ENCODE peak calls at places on chromosomes 16 and 17, in eight cellular contexts. O is cardiac muscle cell, K is WERI-Rb-1, B is A673, S is PC-9, R is adrenal gland, T is fibroblast of lung, Z is sigmoid colon. E is an unnamed sample.

GRCh38 chr17:50863221-50863843 is 2.8 kb downstream of the TOB1 start:
- DNase-seq in R (peak; percentile 56), T (no peak), Z (peak; percentile 79), K (peak; percentile 80), B (peak; percentile 16), O (peak; percentile 59), S (no peak), E (no peak)

GRCh38 chr16:48158296-48158695 is 2.5 kb upstream of the ABCC12 start:
- DNase-seq in R (no peak), K (no peak), O (no peak), B (no peak), Z (no peak), T (peak; percentile 91), S (peak; percentile 88), E (no peak)

GRCh38 chr16:85027968-85028637 is 508 bp downstream of the KIAA0513 start:
- DNase-seq in O (no peak), K (peak; percentile 18), R (no peak), Z (no peak), T (no peak), B (no peak), S (no peak), E (no peak)

GRCh38 chr17:31549121-31549524 is 157.6 kb downstream of the RAB11FIP4 start:
- DNase-seq in K (no peak), T (no peak), R (no peak), S (no peak), O (peak; percentile 41), Z (no peak), B (no peak), E (no peak)

GRCh38 chr17:74368341-74369152 is 1.2 kb downstream of the GPR142 start:
- DNase-seq in B (peak; percentile 80), O (peak; percentile 72), T (peak; percentile 25), R (peak; percentile 74), S (no peak), K (peak; percentile 87), Z (peak; percentile 78), E (peak; percentile 60)

GRCh38 chr16:80231888-80232287 is 308.9 kb upstream of the DYNLRB2 start:
- DNase-seq in S (no peak), R (no peak), Z (no peak), B (no peak), K (no peak), T (peak; percentile 94), O (no peak), E (no peak)

GRCh38 chr16:26795184-26795583 is 271.5 kb upstream of the C16orf82 start:
- DNase-seq in K (peak; percentile 34), O (peak; percentile 7), S (no peak), Z (no peak), R (no peak), T (no peak), B (peak; percentile 61), E (no peak)

GRCh38 chr17:71304498-71305158 is 816.2 kb upstream of the SOX9 start:
- DNase-seq in Z (no peak), S (no peak), K (peak; percentile 12), T (no peak), O (no peak), R (no peak), B (no peak), E (no peak)

DNA sequence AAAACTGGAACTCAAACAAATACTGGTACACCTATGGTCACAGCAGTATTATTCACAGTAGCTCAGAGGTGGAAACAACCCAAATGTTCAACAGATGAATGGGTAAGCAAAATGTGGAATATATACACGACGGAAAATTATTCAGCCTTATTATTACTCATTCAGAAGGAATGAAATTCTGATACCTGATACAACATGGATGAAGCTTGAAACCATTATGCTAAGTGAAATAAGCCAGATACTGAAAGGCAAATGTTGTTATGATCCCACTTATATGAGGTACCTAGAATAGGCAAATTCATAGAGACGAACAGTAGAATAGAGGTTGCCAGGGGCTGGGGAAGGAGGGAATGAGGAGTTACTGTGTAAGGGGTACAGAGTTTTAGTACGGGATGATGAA is 27.1 kb upstream of the MYLK3 start:
- DNase-seq in R (no peak), O (no peak), K (no peak), T (peak; percentile 16), Z (no peak), S (no peak), B (no peak), E (no peak)
- H3K9me3 ChIP-seq in R (no peaks in the 10 kb centered on the region), O (no peaks in the 10 kb centered on the region), K (no peaks in the 10 kb centered on the region), T (no peaks in the 10 kb centered on the region), Z (no peaks in the 10 kb centered on the region), S (no peaks in the 10 kb centered on the region), B (no peaks in the 10 kb centered on the region), E (no peaks in the 10 kb centered on the region)

DNA sequence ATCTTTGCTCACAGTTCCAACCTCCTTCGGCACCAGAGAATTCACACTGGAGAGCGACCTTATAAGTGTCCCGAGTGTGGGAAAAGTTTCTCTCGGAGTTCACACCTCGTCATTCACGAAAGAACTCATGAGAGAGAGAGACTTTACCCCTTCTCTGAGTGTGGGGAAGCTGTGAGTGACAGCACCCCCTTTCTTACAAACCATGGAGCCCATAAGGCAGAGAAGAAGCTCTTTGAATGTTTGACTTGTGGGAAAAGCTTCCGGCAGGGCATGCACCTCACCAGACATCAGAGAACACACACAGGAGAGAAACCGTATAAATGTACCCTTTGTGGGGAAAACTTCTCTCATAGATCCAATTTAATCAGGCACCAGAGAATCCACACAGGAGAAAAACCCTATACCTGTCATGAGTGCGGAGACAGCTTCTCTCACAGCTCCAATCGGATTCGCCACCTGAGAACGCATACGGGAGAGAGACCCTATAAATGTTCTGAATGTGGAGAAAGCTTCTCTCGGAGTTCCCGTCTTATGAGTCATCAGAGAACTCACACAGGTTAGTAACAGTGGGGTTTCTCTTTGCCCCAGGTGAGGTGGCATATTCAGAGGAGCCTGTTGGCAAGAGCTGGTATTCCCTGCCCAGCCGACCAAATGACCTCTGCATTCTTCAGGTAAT is 6.8 kb downstream of the ZNF263 start:
- DNase-seq in T (no peak), B (no peak), Z (no peak), S (no peak), R (no peak), O (no peak), K (no peak), E (no peak)
- H3K9me3 ChIP-seq in T (peaks cover 23% of the 10 kb centered on the region), B (peaks cover 74% of the 10 kb centered on the region), Z (peaks cover 34% of the 10 kb centered on the region), S (peaks cover 76% of the 10 kb centered on the region), R (peaks cover 69% of the 10 kb centered on the region), O (no peaks in the 10 kb centered on the region), K (peaks cover 6% of the 10 kb centered on the region), E (peaks cover 31% of the 10 kb centered on the region)

DNA sequence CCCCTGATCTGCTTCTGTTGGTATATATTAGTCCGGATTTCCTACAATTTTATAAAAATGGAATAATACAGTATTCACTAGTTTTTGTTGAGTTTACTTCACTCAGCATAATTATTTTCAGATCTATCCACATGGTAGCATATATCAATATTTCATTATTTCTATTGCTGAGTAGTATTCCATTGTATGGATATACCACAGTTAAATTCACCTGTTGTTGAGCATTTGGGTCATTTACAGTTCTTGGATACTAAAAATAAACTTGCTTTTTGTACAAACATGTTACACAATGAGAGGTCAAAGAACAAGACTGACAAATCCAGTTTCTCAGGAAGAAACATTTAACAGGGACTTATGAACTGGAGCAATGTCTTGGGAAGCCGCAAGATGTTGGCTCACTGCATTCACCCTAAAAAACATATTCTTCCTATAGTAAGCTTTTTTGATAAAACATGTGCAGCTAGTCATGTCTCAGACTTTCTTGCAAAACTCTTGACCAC is 126.9 kb upstream of the HS3ST2 start:
- DNase-seq in K (no peak), Z (no peak), O (no peak), S (no peak), R (no peak), T (no peak), B (no peak), E (no peak)
- H3K9me3 ChIP-seq in K (peaks cover 16% of the 10 kb centered on the region), Z (no peaks in the 10 kb centered on the region), O (no peaks in the 10 kb centered on the region), S (peaks cover 16% of the 10 kb centered on the region), R (no peaks in the 10 kb centered on the region), T (no peaks in the 10 kb centered on the region), B (peaks cover 7% of the 10 kb centered on the region), E (no peaks in the 10 kb centered on the region)

GRCh38 chr17:56935461-56935860 is 21.6 kb upstream of the TRIM25 start:
- DNase-seq in O (no peak), B (no peak), K (no peak), S (no peak), T (no peak), Z (no peak), R (no peak), E (no peak)

GRCh38 chr17:56934280-56934679 is 20.4 kb upstream of the TRIM25 start:
- DNase-seq in T (no peak), B (no peak), Z (no peak), O (no peak), S (no peak), R (no peak), K (no peak), E (no peak)

GRCh38 chr17:56930739-56931337 is 17.0 kb upstream of the TRIM25 start:
- DNase-seq in R (no peak), S (no peak), O (no peak), K (no peak), B (no peak), T (no peak), Z (no peak), E (no peak)

GRCh38 chr17:56933868-56934267 is 20.0 kb upstream of the TRIM25 start:
- DNase-seq in S (no peak), R (no peak), Z (no peak), B (no peak), O (no peak), K (no peak), T (no peak), E (no peak)

DNA sequence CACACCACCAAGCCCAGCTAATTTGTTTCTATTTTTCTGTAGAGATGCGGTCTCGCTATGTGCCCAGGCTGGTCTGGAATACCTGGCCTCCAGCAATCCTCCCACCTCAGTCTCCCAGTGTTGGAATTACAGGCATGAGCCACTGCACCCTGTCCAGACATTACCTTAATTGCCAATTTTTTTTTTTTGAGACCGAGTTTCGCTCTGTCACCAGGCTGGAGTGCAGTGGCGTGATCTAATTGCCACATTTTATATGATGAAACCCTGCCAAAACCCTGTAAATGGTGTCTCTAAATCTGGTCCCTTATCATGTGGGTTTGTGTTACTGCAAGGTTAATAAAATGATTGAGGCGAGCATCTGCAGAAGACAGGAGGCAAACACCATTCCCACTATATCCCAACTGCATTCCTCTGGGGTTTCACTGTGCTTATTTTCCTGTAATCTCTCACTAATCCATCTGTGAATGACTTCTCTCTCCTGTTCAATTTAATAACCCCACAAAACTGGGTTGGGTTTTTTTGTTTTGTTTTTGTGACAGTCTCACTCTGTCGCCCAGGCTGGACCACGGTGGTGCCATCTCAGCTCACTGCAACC is 19.4 kb upstream of the TRIM25 start:
- DNase-seq in O (no peak), B (no peak), K (no peak), T (no peak), R (no peak), Z (no peak), S (no peak), E (no peak)
- H3K9me3 ChIP-seq in O (peaks cover 3% of the 10 kb centered on the region), B (peaks cover 10% of the 10 kb centered on the region), K (peaks cover 21% of the 10 kb centered on the region), T (no peaks in the 10 kb centered on the region), R (no peaks in the 10 kb centered on the region), Z (no peaks in the 10 kb centered on the region), S (peaks cover 36% of the 10 kb centered on the region), E (peaks cover 4% of the 10 kb centered on the region)

DNA sequence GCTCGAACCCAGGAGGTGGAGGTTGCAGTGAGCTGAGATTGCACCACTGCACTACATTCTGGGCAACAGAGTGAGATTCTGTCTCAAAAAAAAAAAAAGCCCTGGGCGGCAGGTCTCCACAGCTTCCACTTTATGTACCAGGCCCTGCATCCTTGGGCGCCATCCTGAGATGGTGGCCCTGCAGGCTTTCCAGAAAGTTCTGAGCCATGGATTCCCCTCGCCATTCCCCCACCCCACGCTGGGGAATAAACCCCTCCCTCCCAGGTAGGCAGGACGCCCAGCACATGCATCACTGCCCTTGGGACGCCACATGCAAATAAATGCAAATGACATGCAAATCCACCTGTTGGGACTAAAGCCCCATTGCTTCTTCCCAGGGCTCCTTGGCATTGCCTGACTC is 13.8 kb upstream of the ZNF469 start:
- DNase-seq in T (no peak), O (no peak), S (no peak), K (no peak), R (no peak), B (no peak), Z (no peak), E (no peak)
- H3K9me3 ChIP-seq in T (no peaks in the 10 kb centered on the region), O (no peaks in the 10 kb centered on the region), S (no peaks in the 10 kb centered on the region), K (no peaks in the 10 kb centered on the region), R (no peaks in the 10 kb centered on the region), B (no peaks in the 10 kb centered on the region), Z (no peaks in the 10 kb centered on the region), E (no peaks in the 10 kb centered on the region)

GRCh38 chr17:60491771-60492170 is 34.3 kb downstream of the APPBP2 start:
- DNase-seq in R (no peak), O (no peak), S (no peak), B (no peak), Z (no peak), K (no peak), T (no peak), E (no peak)
- H3K9me3 ChIP-seq in R (peaks cover 6% of the 10 kb centered on the region), O (no peaks in the 10 kb centered on the region), S (peaks cover 36% of the 10 kb centered on the region), B (peaks cover 26% of the 10 kb centered on the region), Z (no peaks in the 10 kb centered on the region), K (peaks cover 37% of the 10 kb centered on the region), T (no peaks in the 10 kb centered on the region), E (peaks cover 2% of the 10 kb centered on the region)